ENCODE peak calls at places on chromosome 11, in nine cellular contexts. One of them, this sample, is unnamed.

GRCh38 chr11:68688881-68689280 is 4.5 kb downstream of the GAL start:
- DNase-seq in sigmoid colon: peak
- DNase-seq in GM23338: no peak
- DNase-seq in lower leg skin: no peak
- DNase-seq in coronary artery: no peak
- DNase-seq in left lung: no peak
- DNase-seq in GM10248: no peak
- DNase-seq in WTC11: no peak
- DNase-seq in germinal center: no peak
- DNase-seq in this sample: peak

GRCh38 chr11:93208663-93209270 is 11.0 kb upstream of the SLC36A4 start:
- DNase-seq in sigmoid colon: no peak
- DNase-seq in GM23338: no peak
- DNase-seq in lower leg skin: no peak
- DNase-seq in coronary artery: no peak
- DNase-seq in left lung: no peak
- DNase-seq in GM10248: no peak
- DNase-seq in WTC11: no peak
- DNase-seq in germinal center: no peak
- DNase-seq in this sample: no peak

GRCh38 chr11:45313211-45313865 is 27.2 kb upstream of the SYT13 start:
- DNase-seq in sigmoid colon: no peak
- DNase-seq in GM23338: no peak
- DNase-seq in lower leg skin: no peak
- DNase-seq in coronary artery: peak
- DNase-seq in left lung: no peak
- DNase-seq in GM10248: no peak
- DNase-seq in WTC11: no peak
- DNase-seq in germinal center: no peak
- DNase-seq in this sample: peak

GRCh38 chr11:12287009-12287373 is 90.4 kb upstream of the PARVA start:
- DNase-seq in sigmoid colon: peak
- DNase-seq in GM23338: no peak
- DNase-seq in lower leg skin: peak
- DNase-seq in coronary artery: peak
- DNase-seq in left lung: peak
- DNase-seq in GM10248: peak
- DNase-seq in WTC11: no peak
- DNase-seq in germinal center: no peak
- DNase-seq in this sample: peak

GRCh38 chr11:134119094-134119493 is 50.2 kb downstream of the JAM3 start:
- DNase-seq in sigmoid colon: no peak
- DNase-seq in GM23338: no peak
- DNase-seq in lower leg skin: no peak
- DNase-seq in coronary artery: no peak
- DNase-seq in left lung: no peak
- DNase-seq in GM10248: no peak
- DNase-seq in WTC11: no peak
- DNase-seq in germinal center: no peak
- DNase-seq in this sample: no peak

GRCh38 chr11:128453444-128454336 is 133.7 kb downstream of the ETS1 start:
- DNase-seq in sigmoid colon: peak
- DNase-seq in GM23338: no peak
- DNase-seq in lower leg skin: peak
- DNase-seq in coronary artery: no peak
- DNase-seq in left lung: peak
- DNase-seq in GM10248: no peak
- DNase-seq in WTC11: no peak
- DNase-seq in germinal center: no peak
- DNase-seq in this sample: no peak

GRCh38 chr11:61814958-61815789 is 1.6 kb downstream of the FADS1 start:
- DNase-seq in sigmoid colon: peak
- DNase-seq in GM23338: peak
- DNase-seq in lower leg skin: peak
- DNase-seq in coronary artery: peak
- DNase-seq in left lung: peak
- DNase-seq in GM10248: peak
- DNase-seq in WTC11: peak
- DNase-seq in germinal center: peak
- DNase-seq in this sample: peak

GRCh38 chr11:7262672-7263071 is 11.0 kb downstream of the SYT9 start:
- DNase-seq in sigmoid colon: no peak
- DNase-seq in GM23338: no peak
- DNase-seq in lower leg skin: no peak
- DNase-seq in coronary artery: no peak
- DNase-seq in left lung: no peak
- DNase-seq in GM10248: no peak
- DNase-seq in WTC11: no peak
- DNase-seq in germinal center: no peak
- DNase-seq in this sample: no peak

GRCh38 chr11:71086687-71087258 is 165.6 kb downstream of the SHANK2 start:
- DNase-seq in sigmoid colon: no peak
- DNase-seq in GM23338: peak
- DNase-seq in lower leg skin: no peak
- DNase-seq in coronary artery: no peak
- DNase-seq in left lung: no peak
- DNase-seq in GM10248: no peak
- DNase-seq in WTC11: peak
- DNase-seq in germinal center: peak
- DNase-seq in this sample: no peak

GRCh38 chr11:82765466-82766034 is 31.9 kb upstream of the FAM181B start:
- DNase-seq in sigmoid colon: no peak
- DNase-seq in GM23338: peak
- DNase-seq in lower leg skin: no peak
- DNase-seq in coronary artery: no peak
- DNase-seq in left lung: no peak
- DNase-seq in GM10248: no peak
- DNase-seq in WTC11: no peak
- DNase-seq in germinal center: no peak
- DNase-seq in this sample: no peak

GRCh38 chr11:76245720-76246119 is 39.4 kb upstream of the WNT11 start:
- DNase-seq in sigmoid colon: no peak
- DNase-seq in GM23338: no peak
- DNase-seq in lower leg skin: no peak
- DNase-seq in coronary artery: no peak
- DNase-seq in left lung: no peak
- DNase-seq in GM10248: no peak
- DNase-seq in WTC11: no peak
- DNase-seq in germinal center: no peak
- DNase-seq in this sample: no peak

GRCh38 chr11:47399860-47400812 is 8.3 kb upstream of the SLC39A13 start:
- DNase-seq in sigmoid colon: no peak
- DNase-seq in GM23338: peak
- DNase-seq in lower leg skin: no peak
- DNase-seq in coronary artery: no peak
- DNase-seq in left lung: no peak
- DNase-seq in GM10248: peak
- DNase-seq in WTC11: peak
- DNase-seq in germinal center: peak
- DNase-seq in this sample: no peak

GRCh38 chr11:133953999-133954398 is 2.8 kb downstream of the IGSF9B start:
- DNase-seq in sigmoid colon: no peak
- DNase-seq in GM23338: no peak
- DNase-seq in lower leg skin: no peak
- DNase-seq in coronary artery: no peak
- DNase-seq in left lung: no peak
- DNase-seq in GM10248: no peak
- DNase-seq in WTC11: no peak
- DNase-seq in germinal center: no peak
- DNase-seq in this sample: no peak

GRCh38 chr11:13760115-13760514 is 91.6 kb downstream of the FAR1 start:
- DNase-seq in sigmoid colon: no peak
- DNase-seq in GM23338: no peak
- DNase-seq in lower leg skin: no peak
- DNase-seq in coronary artery: no peak
- DNase-seq in left lung: no peak
- DNase-seq in GM10248: no peak
- DNase-seq in WTC11: no peak
- DNase-seq in germinal center: no peak
- DNase-seq in this sample: no peak

GRCh38 chr11:12531020-12531419 is 143.2 kb upstream of the TEAD1 start:
- DNase-seq in sigmoid colon: peak
- DNase-seq in GM23338: no peak
- DNase-seq in lower leg skin: no peak
- DNase-seq in coronary artery: no peak
- DNase-seq in left lung: no peak
- DNase-seq in GM10248: no peak
- DNase-seq in WTC11: no peak
- DNase-seq in germinal center: no peak
- DNase-seq in this sample: no peak

GRCh38 chr11:28773606-28774005 is 665.4 kb downstream of the METTL15 start:
- DNase-seq in sigmoid colon: no peak
- DNase-seq in GM23338: peak
- DNase-seq in lower leg skin: no peak
- DNase-seq in coronary artery: no peak
- DNase-seq in left lung: no peak
- DNase-seq in GM10248: no peak
- DNase-seq in WTC11: peak
- DNase-seq in germinal center: no peak
- DNase-seq in this sample: no peak

GRCh38 chr11:24754406-24754805 is 257.6 kb downstream of the LUZP2 start:
- DNase-seq in sigmoid colon: no peak
- DNase-seq in GM23338: no peak
- DNase-seq in lower leg skin: no peak
- DNase-seq in coronary artery: no peak
- DNase-seq in left lung: no peak
- DNase-seq in GM10248: no peak
- DNase-seq in WTC11: no peak
- DNase-seq in germinal center: no peak
- DNase-seq in this sample: no peak

GRCh38 chr11:79227308-79227707 is 213.5 kb downstream of the TENM4 start:
- DNase-seq in sigmoid colon: no peak
- DNase-seq in GM23338: no peak
- DNase-seq in lower leg skin: no peak
- DNase-seq in coronary artery: no peak
- DNase-seq in left lung: no peak
- DNase-seq in GM10248: no peak
- DNase-seq in WTC11: no peak
- DNase-seq in germinal center: no peak
- DNase-seq in this sample: no peak

GRCh38 chr11:111975076-111975806 is 38.1 kb downstream of the DIXDC1 start:
- DNase-seq in sigmoid colon: no peak
- DNase-seq in GM23338: no peak
- DNase-seq in lower leg skin: no peak
- DNase-seq in coronary artery: no peak
- DNase-seq in left lung: no peak
- DNase-seq in GM10248: no peak
- DNase-seq in WTC11: no peak
- DNase-seq in germinal center: no peak
- DNase-seq in this sample: no peak

GRCh38 chr11:128981254-128981653 is 38.6 kb upstream of the TP53AIP1 start:
- DNase-seq in sigmoid colon: no peak
- DNase-seq in GM23338: no peak
- DNase-seq in lower leg skin: no peak
- DNase-seq in coronary artery: no peak
- DNase-seq in left lung: no peak
- DNase-seq in GM10248: no peak
- DNase-seq in WTC11: no peak
- DNase-seq in germinal center: no peak
- DNase-seq in this sample: no peak

GRCh38 chr11:416757-417621 is 2.2 kb upstream of the SIGIRR start:
- DNase-seq in sigmoid colon: no peak
- DNase-seq in GM23338: peak
- DNase-seq in lower leg skin: no peak
- DNase-seq in coronary artery: no peak
- DNase-seq in left lung: no peak
- DNase-seq in GM10248: no peak
- DNase-seq in WTC11: peak
- DNase-seq in germinal center: no peak
- DNase-seq in this sample: no peak

GRCh38 chr11:56698795-56699194 is at the start of gene OR9G1:
- DNase-seq in sigmoid colon: no peak
- DNase-seq in GM23338: no peak
- DNase-seq in lower leg skin: no peak
- DNase-seq in coronary artery: no peak
- DNase-seq in left lung: no peak
- DNase-seq in GM10248: no peak
- DNase-seq in WTC11: no peak
- DNase-seq in germinal center: no peak
- DNase-seq in this sample: no peak

GRCh38 chr11:46003647-46004046 is 81.2 kb downstream of the LARGE2 start:
- DNase-seq in sigmoid colon: no peak
- DNase-seq in GM23338: peak
- DNase-seq in lower leg skin: no peak
- DNase-seq in coronary artery: no peak
- DNase-seq in left lung: no peak
- DNase-seq in GM10248: no peak
- DNase-seq in WTC11: no peak
- DNase-seq in germinal center: no peak
- DNase-seq in this sample: no peak

GRCh38 chr11:77410076-77410827 is 63.6 kb downstream of the PAK1 start:
- DNase-seq in sigmoid colon: no peak
- DNase-seq in GM23338: peak
- DNase-seq in lower leg skin: no peak
- DNase-seq in coronary artery: no peak
- DNase-seq in left lung: no peak
- DNase-seq in GM10248: no peak
- DNase-seq in WTC11: no peak
- DNase-seq in germinal center: no peak
- DNase-seq in this sample: no peak

GRCh38 chr11:12719221-12719620 is 45.0 kb downstream of the TEAD1 start:
- DNase-seq in sigmoid colon: no peak
- DNase-seq in GM23338: peak
- DNase-seq in lower leg skin: no peak
- DNase-seq in coronary artery: no peak
- DNase-seq in left lung: no peak
- DNase-seq in GM10248: no peak
- DNase-seq in WTC11: no peak
- DNase-seq in germinal center: no peak
- DNase-seq in this sample: no peak

GRCh38 chr11:210122-210802 is 2.8 kb downstream of the RIC8A start:
- DNase-seq in sigmoid colon: peak
- DNase-seq in GM23338: no peak
- DNase-seq in lower leg skin: no peak
- DNase-seq in coronary artery: no peak
- DNase-seq in left lung: no peak
- DNase-seq in GM10248: no peak
- DNase-seq in WTC11: no peak
- DNase-seq in germinal center: no peak
- DNase-seq in this sample: peak

GRCh38 chr11:46865340-46865739 is 19.3 kb upstream of the CKAP5 start:
- DNase-seq in sigmoid colon: no peak
- DNase-seq in GM23338: no peak
- DNase-seq in lower leg skin: no peak
- DNase-seq in coronary artery: no peak
- DNase-seq in left lung: no peak
- DNase-seq in GM10248: no peak
- DNase-seq in WTC11: no peak
- DNase-seq in germinal center: no peak
- DNase-seq in this sample: no peak

GRCh38 chr11:68816251-68816776 is 25.4 kb downstream of the CPT1A start:
- DNase-seq in sigmoid colon: no peak
- DNase-seq in GM23338: no peak
- DNase-seq in lower leg skin: no peak
- DNase-seq in coronary artery: no peak
- DNase-seq in left lung: no peak
- DNase-seq in GM10248: no peak
- DNase-seq in WTC11: no peak
- DNase-seq in germinal center: no peak
- DNase-seq in this sample: no peak

GRCh38 chr11:90947930-90948329 is 725.1 kb upstream of the CHORDC1 start:
- DNase-seq in sigmoid colon: no peak
- DNase-seq in GM23338: no peak
- DNase-seq in lower leg skin: no peak
- DNase-seq in coronary artery: no peak
- DNase-seq in left lung: no peak
- DNase-seq in GM10248: no peak
- DNase-seq in WTC11: no peak
- DNase-seq in germinal center: no peak
- DNase-seq in this sample: no peak

GRCh38 chr11:115724709-115725108 is 220.5 kb upstream of the CADM1 start:
- DNase-seq in sigmoid colon: no peak
- DNase-seq in GM23338: no peak
- DNase-seq in lower leg skin: no peak
- DNase-seq in coronary artery: no peak
- DNase-seq in left lung: no peak
- DNase-seq in GM10248: no peak
- DNase-seq in WTC11: no peak
- DNase-seq in germinal center: no peak
- DNase-seq in this sample: no peak

GRCh38 chr11:86548278-86548917 is 124.0 kb downstream of the ME3 start:
- DNase-seq in sigmoid colon: no peak
- DNase-seq in GM23338: no peak
- DNase-seq in lower leg skin: no peak
- DNase-seq in coronary artery: no peak
- DNase-seq in left lung: no peak
- DNase-seq in GM10248: no peak
- DNase-seq in WTC11: no peak
- DNase-seq in germinal center: no peak
- DNase-seq in this sample: no peak

This sample was measured in cardiac septum.